ENCODE peak calls at places on chromosomes 12 and 14, in nine cellular contexts. I is transverse colon; H is ELR; O is foreskin melanocyte; J is T follicular helper cell; B is H9; M is A172; R is tibial nerve; E is activated CD4-positive, alpha-beta T cell treated with anti-CD3 and anti-CD28 coated beads, Interleukin-2, amount 50 U/mL, for 4 hours. U is an unnamed sample.

GRCh38 chr12:3594966-3595365 is 104.0 kb downstream of the PRMT8 start:
- DNase-seq in I (no peak), H (no peak), O (no peak), J (no peak), B (no peak), M (no peak), R (no peak), E (no peak), U (no peak)

GRCh38 chr14:30999038-30999773 is 26.2 kb upstream of the AP4S1 start:
- DNase-seq in I (no peak), H (no peak), O (no peak), J (no peak), B (no peak), M (no peak), R (no peak), E (no peak), U (no peak)

GRCh38 chr14:61451491-61451890 is 130.1 kb downstream of the PRKCH start:
- DNase-seq in I (no peak), H (no peak), O (no peak), J (no peak), B (no peak), M (no peak), R (no peak), E (no peak), U (no peak)

GRCh38 chr12:57772429-57773322 is at the start of gene EEF1AKMT3:
- DNase-seq in I (peak; percentile 75), H (peak; percentile 78), O (no peak), J (no peak), B (no peak), M (no peak), R (no peak), E (peak; percentile 20), U (peak; percentile 90)

GRCh38 chr14:105862581-105863239 is 336.3 kb downstream of the TMEM121 start:
- DNase-seq in I (peak; percentile 8), H (no peak), O (no peak), J (no peak), B (no peak), M (no peak), R (peak; percentile 3), E (no peak), U (peak; percentile 22)

GRCh38 chr12:111368684-111369495 is at the start of gene PHETA1:
- DNase-seq in I (peak; percentile 96), H (peak; percentile 90), O (peak; percentile 74), J (peak; percentile 54), B (peak; percentile 94), M (peak; percentile 74), R (peak; percentile 88), E (peak; percentile 72), U (peak; percentile 96)

GRCh38 chr12:92070864-92071445 is 74.7 kb downstream of the BTG1 start:
- DNase-seq in I (peak; percentile 68), H (peak; percentile 38), O (no peak), J (no peak), B (no peak), M (no peak), R (no peak), E (no peak), U (no peak)

GRCh38 chr12:4274960-4275868 is 1.7 kb downstream of the CCND2 start:
- DNase-seq in I (no peak), H (no peak), O (no peak), J (no peak), B (peak; percentile 46), M (no peak), R (no peak), E (no peak), U (no peak)

GRCh38 chr12:12392428-12392827 is 35.5 kb downstream of the BORCS5 start:
- DNase-seq in I (no peak), H (no peak), O (no peak), J (no peak), B (no peak), M (no peak), R (no peak), E (no peak), U (no peak)

GRCh38 chr12:90627180-90627896 is 327.6 kb downstream of the CCER1 start:
- DNase-seq in I (no peak), H (no peak), O (no peak), J (no peak), B (no peak), M (no peak), R (no peak), E (no peak), U (no peak)

GRCh38 chr12:89225401-89225800 is 126.9 kb downstream of the DUSP6 start:
- DNase-seq in I (peak; percentile 23), H (peak; percentile 92), O (no peak), J (peak; percentile 63), B (peak; percentile 41), M (peak; percentile 64), R (no peak), E (peak; percentile 81), U (peak; percentile 54)

GRCh38 chr12:6554168-6554989 is 1.5 kb downstream of the IFFO1 start:
- DNase-seq in I (peak; percentile 79), H (peak; percentile 92), O (peak; percentile 70), J (peak; percentile 57), B (peak; percentile 96), M (peak; percentile 78), R (peak; percentile 68), E (peak; percentile 63), U (peak; percentile 73)

GRCh38 chr14:35406811-35407630 is 2.5 kb upstream of the NFKBIA start:
- DNase-seq in I (no peak), H (peak; percentile 83), O (peak; percentile 49), J (no peak), B (no peak), M (peak; percentile 49), R (no peak), E (no peak), U (no peak)

GRCh38 chr12:128047266-128048060 is 219.5 kb upstream of the TMEM132C start:
- DNase-seq in I (no peak), H (no peak), O (no peak), J (no peak), B (no peak), M (no peak), R (no peak), E (no peak), U (no peak)

GRCh38 chr14:74407801-74408154 is 18.2 kb downstream of the SYNDIG1L start:
- DNase-seq in I (no peak), H (no peak), O (no peak), J (no peak), B (no peak), M (no peak), R (no peak), E (no peak), U (no peak)

GRCh38 chr12:124565071-124565491 is 2.3 kb downstream of the NCOR2 start:
- DNase-seq in I (no peak), H (peak; percentile 19), O (no peak), J (no peak), B (no peak), M (no peak), R (no peak), E (no peak), U (no peak)

GRCh38 chr14:49464885-49465284 is 121.3 kb downstream of the RPS29 start:
- DNase-seq in I (no peak), H (peak; percentile 11), O (no peak), J (no peak), B (peak; percentile 65), M (no peak), R (no peak), E (no peak), U (no peak)

GRCh38 chr14:102508410-102508773 is 1.2 kb downstream of the ANKRD9 start:
- DNase-seq in I (peak; percentile 89), H (no peak), O (no peak), J (no peak), B (no peak), M (peak; percentile 27), R (no peak), E (no peak), U (no peak)

GRCh38 chr14:79820866-79821535 is 390.3 kb downstream of the DIO2 start:
- DNase-seq in I (no peak), H (no peak), O (no peak), J (no peak), B (no peak), M (no peak), R (no peak), E (no peak), U (no peak)

GRCh38 chr12:122137681-122138080 is 36.3 kb downstream of the IL31 start:
- DNase-seq in I (no peak), H (no peak), O (no peak), J (no peak), B (peak; percentile 88), M (no peak), R (no peak), E (no peak), U (no peak)

GRCh38 chr12:103901518-103902173 is 28.6 kb upstream of the HSP90B1 start:
- DNase-seq in I (peak; percentile 18), H (no peak), O (no peak), J (peak; percentile 45), B (no peak), M (no peak), R (no peak), E (peak; percentile 7), U (no peak)

GRCh38 chr12:74105434-74105833 is 432.2 kb upstream of the ATXN7L3B start:
- DNase-seq in I (no peak), H (peak; percentile 64), O (no peak), J (no peak), B (no peak), M (peak; percentile 41), R (no peak), E (no peak), U (no peak)

GRCh38 chr12:26831959-26832816 is 806 bp downstream of the ITPR2 start:
- DNase-seq in I (peak; percentile 64), H (peak; percentile 94), O (peak; percentile 68), J (peak; percentile 43), B (peak; percentile 57), M (peak; percentile 49), R (peak; percentile 22), E (peak; percentile 51), U (peak; percentile 69)

U was measured in left lung.